ENCODE peak calls at places on chromosomes 3 and 15, in nine cellular contexts. G is mammary epithelial cell, J is HL-60, O is astrocyte of the spinal cord, Z is lower lobe of right lung, E is cardiac muscle cell, S is transverse colon, C is Caco-2, H is fibroblast of pulmonary artery. Y is an unnamed sample.

GRCh38 chr3:57803647-57804081 is 47.6 kb downstream of the SLMAP start:
- DNase-seq in G (peak), J (no peak), O (peak), Z (no peak), E (peak), S (peak), C (peak), H (peak), Y (peak)

GRCh38 chr3:112811150-112811884 is 35.3 kb downstream of the CD200R1L start:
- DNase-seq in G (no peak), J (no peak), O (peak), Z (no peak), E (peak), S (no peak), C (no peak), H (peak), Y (peak)

GRCh38 chr3:124563376-124563775 is 166.9 kb upstream of the UMPS start:
- DNase-seq in G (peak), J (no peak), O (no peak), Z (no peak), E (no peak), S (peak), C (no peak), H (no peak), Y (peak)

GRCh38 chr3:32313169-32313568 is 74.7 kb downstream of the CMTM8 start:
- DNase-seq in G (no peak), J (no peak), O (no peak), Z (no peak), E (no peak), S (no peak), C (no peak), H (no peak), Y (no peak)

GRCh38 chr15:64703632-64703959 is 71.8 kb downstream of the RBPMS2 start:
- DNase-seq in G (no peak), J (no peak), O (no peak), Z (no peak), E (no peak), S (no peak), C (no peak), H (no peak), Y (peak)

GRCh38 chr15:26095710-26096330 is 232.7 kb upstream of the ATP10A start:
- DNase-seq in G (no peak), J (no peak), O (no peak), Z (no peak), E (no peak), S (no peak), C (no peak), H (no peak), Y (peak)

GRCh38 chr3:139928708-139929505 is 6.1 kb upstream of the CLSTN2 start:
- DNase-seq in G (peak), J (no peak), O (peak), Z (no peak), E (no peak), S (no peak), C (no peak), H (no peak), Y (peak)

GRCh38 chr3:127074900-127075360 is 92.0 kb downstream of the PLXNA1 start:
- DNase-seq in G (peak), J (no peak), O (peak), Z (peak), E (peak), S (no peak), C (no peak), H (peak), Y (peak)

GRCh38 chr3:38603731-38604131 is 45.8 kb downstream of the SCN5A start:
- DNase-seq in G (no peak), J (no peak), O (no peak), Z (peak), E (no peak), S (no peak), C (no peak), H (no peak), Y (no peak)

GRCh38 chr15:31403606-31404005 is 77.0 kb downstream of the KLF13 start:
- DNase-seq in G (peak), J (no peak), O (no peak), Z (no peak), E (peak), S (no peak), C (no peak), H (peak), Y (peak)

GRCh38 chr3:194686816-194687637 is 1.3 kb downstream of the FAM43A start:
- DNase-seq in G (peak), J (no peak), O (peak), Z (peak), E (peak), S (peak), C (no peak), H (peak), Y (peak)

GRCh38 chr3:107846282-107846852 is 244.5 kb downstream of the CD47 start:
- DNase-seq in G (peak), J (peak), O (peak), Z (peak), E (peak), S (peak), C (peak), H (peak), Y (peak)

GRCh38 chr15:98978153-98978552 is 29.4 kb downstream of the PGPEP1L start:
- DNase-seq in G (peak), J (no peak), O (no peak), Z (no peak), E (no peak), S (no peak), C (no peak), H (no peak), Y (no peak)

GRCh38 chr3:132189601-132190000 is 127.6 kb upstream of the ACP3 start:
- DNase-seq in G (no peak), J (no peak), O (no peak), Z (no peak), E (no peak), S (no peak), C (no peak), H (no peak), Y (no peak)

GRCh38 chr3:182214406-182214805 is 502.7 kb downstream of the SOX2 start:
- DNase-seq in G (no peak), J (no peak), O (no peak), Z (no peak), E (no peak), S (no peak), C (no peak), H (no peak), Y (peak)

GRCh38 chr15:63915888-63916731 is 82.4 kb upstream of the HERC1 start:
- DNase-seq in G (no peak), J (no peak), O (peak), Z (no peak), E (peak), S (no peak), C (no peak), H (peak), Y (no peak)

GRCh38 chr3:143266936-143267335 is 147.4 kb downstream of the CHST2 start:
- DNase-seq in G (no peak), J (no peak), O (no peak), Z (no peak), E (no peak), S (no peak), C (no peak), H (no peak), Y (no peak)

GRCh38 chr3:29267231-29267630 is 13.6 kb upstream of the RBMS3 start:
- DNase-seq in G (no peak), J (no peak), O (no peak), Z (no peak), E (no peak), S (no peak), C (no peak), H (no peak), Y (no peak)

GRCh38 chr3:152269423-152270144 is 855 bp downstream of the MBNL1 start:
- DNase-seq in G (peak), J (no peak), O (peak), Z (peak), E (peak), S (peak), C (peak), H (peak), Y (peak)

GRCh38 chr3:51703026-51703775 is 3.7 kb upstream of the GRM2 start:
- DNase-seq in G (no peak), J (no peak), O (no peak), Z (peak), E (no peak), S (no peak), C (no peak), H (no peak), Y (no peak)

GRCh38 chr3:124812291-124813265 is 74.6 kb downstream of the ITGB5 start:
- DNase-seq in G (peak), J (no peak), O (peak), Z (no peak), E (peak), S (peak), C (no peak), H (peak), Y (peak)

GRCh38 chr15:70421197-70421482 is 323.4 kb upstream of the TLE3 start:
- DNase-seq in G (no peak), J (no peak), O (no peak), Z (no peak), E (no peak), S (no peak), C (no peak), H (no peak), Y (no peak)

GRCh38 chr15:28984421-28985375 is 98.9 kb downstream of the APBA2 start:
- DNase-seq in G (no peak), J (no peak), O (peak), Z (no peak), E (peak), S (no peak), C (no peak), H (peak), Y (peak)

GRCh38 chr3:196044513-196044912 is 37.4 kb downstream of the TFRC start:
- DNase-seq in G (no peak), J (no peak), O (no peak), Z (no peak), E (no peak), S (no peak), C (no peak), H (no peak), Y (no peak)

GRCh38 chr3:69847303-69847702 is 108.0 kb downstream of the MITF start:
- DNase-seq in G (no peak), J (no peak), O (no peak), Z (no peak), E (no peak), S (no peak), C (no peak), H (no peak), Y (no peak)

GRCh38 chr3:19104459-19104858 is 43.9 kb upstream of the KCNH8 start:
- DNase-seq in G (no peak), J (no peak), O (no peak), Z (no peak), E (no peak), S (no peak), C (no peak), H (no peak), Y (no peak)

GRCh38 chr15:51338496-51338895 is at the start of gene CYP19A1:
- DNase-seq in G (no peak), J (no peak), O (no peak), Z (no peak), E (no peak), S (no peak), C (no peak), H (no peak), Y (no peak)

GRCh38 chr3:54433846-54434245 is 311.5 kb downstream of the CACNA2D3 start:
- DNase-seq in G (peak), J (no peak), O (no peak), Z (no peak), E (peak), S (no peak), C (peak), H (no peak), Y (no peak)

DNA sequence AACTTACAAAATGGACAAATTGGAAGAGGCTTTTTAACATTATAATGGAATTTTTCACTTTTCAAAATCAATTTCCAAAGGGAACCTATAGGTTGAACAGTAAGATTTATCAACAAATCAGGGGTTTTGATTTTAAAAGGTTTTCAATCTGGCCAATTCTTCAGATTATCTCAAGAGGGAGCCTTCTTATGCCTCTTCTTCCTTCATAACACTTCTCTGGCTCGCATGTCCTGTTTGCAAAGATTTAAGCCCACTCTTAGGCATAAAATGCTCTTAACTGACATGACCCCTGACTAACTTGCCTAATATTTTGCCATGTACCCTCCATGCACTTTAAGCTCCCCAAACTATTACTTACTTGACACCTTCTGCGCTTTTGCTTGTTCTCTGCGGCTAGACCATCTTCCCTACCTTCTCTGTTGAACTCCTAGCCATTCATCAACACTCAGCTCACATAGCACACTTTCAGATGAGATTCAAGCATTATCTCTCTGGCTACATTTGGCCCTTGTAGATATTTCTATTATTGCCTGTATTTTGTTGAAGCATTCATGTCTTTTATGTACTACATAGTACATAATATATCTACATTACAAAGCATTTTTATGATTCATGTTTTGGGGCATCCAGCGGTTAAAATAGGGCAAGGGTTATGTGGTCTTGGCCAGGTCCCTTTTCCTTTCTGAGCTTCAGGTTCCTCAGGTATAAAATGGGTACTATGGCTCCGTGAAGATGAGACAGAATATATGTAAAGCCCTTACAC is 1.0 kb upstream of the ARIH1 start:
- DNase-seq in G (peak), J (no peak), O (peak), Z (no peak), E (peak), S (no peak), C (no peak), H (peak), Y (peak)
- TF ChIP-seq CTCF in G (peak), J (no peak), O (peak), Z (no peak), E (peak), S (peak), C (no peak), H (peak), Y (peak)

DNA sequence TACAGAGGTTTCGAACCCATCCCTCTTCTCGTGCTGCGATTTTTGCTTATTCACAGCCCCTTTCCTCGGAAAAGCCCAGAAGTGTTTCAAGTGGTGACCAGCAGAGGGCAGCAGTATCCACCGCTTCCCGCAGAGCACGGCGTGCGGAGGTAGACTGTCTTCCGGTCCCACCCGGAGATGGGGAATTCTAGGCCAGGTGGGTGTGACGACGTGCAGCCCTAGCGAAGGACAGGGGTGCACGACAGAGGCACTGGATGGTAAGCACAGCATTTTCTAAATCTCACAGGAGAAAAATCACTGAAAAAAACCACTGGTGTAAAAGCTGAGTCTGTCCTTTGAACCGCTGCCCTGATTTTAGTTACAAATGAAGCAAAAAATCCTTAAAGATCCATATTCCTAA is 7.4 kb upstream of the PSMD6 start:
- DNase-seq in G (peak), J (no peak), O (peak), Z (peak), E (peak), S (peak), C (peak), H (peak), Y (peak)
- H3K4me3 ChIP-seq in G (no peak), J (peak), O (peak), Z (peak), E (no peak), S (peak), C (no peak), H (peak), Y (no peak)

DNA sequence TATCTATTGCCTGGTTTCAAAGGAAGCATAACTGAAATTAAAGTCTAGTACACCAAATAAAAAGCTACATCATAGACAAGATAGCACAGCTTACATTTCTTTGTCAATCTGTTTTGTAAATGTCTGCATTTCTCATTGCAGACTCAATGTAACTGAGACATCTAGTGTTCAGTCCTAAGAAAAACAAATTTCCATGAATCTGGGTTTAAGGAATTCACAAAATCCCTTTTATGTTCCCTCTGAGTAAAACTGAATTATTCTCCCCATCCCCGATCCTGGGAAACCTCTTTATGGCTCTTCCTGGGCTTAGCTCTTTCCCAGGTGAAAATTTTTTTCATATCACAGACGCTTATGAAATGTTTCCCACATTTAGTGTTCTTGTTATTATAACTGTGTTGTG is 21.6 kb upstream of the RASA2 start:
- DNase-seq in G (no peak), J (no peak), O (peak), Z (no peak), E (peak), S (no peak), C (no peak), H (no peak), Y (peak)
- TF ChIP-seq CTCF in G (peak), J (no peak), O (peak), Z (peak), E (peak), S (no peak), C (no peak), H (peak), Y (peak)

DNA sequence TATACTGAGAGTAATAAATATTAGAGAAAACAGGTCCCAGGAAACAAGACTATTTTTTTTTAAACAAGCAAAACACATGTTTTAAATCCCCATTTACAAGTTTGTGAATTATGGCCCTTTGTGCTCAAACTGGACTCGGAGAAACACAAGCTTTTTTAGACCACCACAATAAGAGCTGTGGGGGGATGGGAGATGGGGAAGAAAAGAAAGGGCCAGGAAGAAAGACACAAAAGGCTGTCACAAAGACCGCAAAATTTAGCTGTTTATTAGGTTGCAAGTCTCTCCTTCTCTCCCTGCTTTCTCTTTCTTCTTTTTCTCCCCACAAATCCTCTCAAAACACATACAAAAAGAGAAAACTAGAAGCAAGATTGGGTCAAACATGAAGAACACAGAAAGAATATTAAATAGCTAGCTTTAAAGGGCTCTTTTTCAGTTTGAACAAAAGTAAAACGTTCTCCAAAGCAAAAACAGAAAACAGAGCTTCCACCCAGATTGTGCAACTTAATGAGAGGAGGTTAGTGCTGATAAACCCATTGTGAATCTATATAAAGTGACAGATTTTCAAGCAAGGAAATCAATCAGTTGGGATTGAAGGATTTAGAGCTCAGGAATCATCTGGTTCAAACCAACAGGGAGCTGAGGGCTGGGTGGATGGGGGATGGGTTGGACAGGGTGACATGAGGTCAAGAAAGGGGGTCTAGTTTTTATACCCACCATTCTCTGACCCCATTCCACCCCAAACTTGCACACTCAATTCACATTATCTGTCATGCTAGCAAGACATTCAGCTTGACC is 87.3 kb downstream of the DHX30 start:
- DNase-seq in G (no peak), J (no peak), O (no peak), Z (no peak), E (peak), S (no peak), C (no peak), H (peak), Y (no peak)
- H3K4me3 ChIP-seq in G (no peak), J (no peak), O (no peak), Z (no peak), E (no peak), S (no peak), C (no peak), H (no peak), Y (no peak)

GRCh38 chr15:75327005-75327404 is 8.9 kb upstream of the COMMD4 start:
- DNase-seq in G (no peak), J (no peak), O (no peak), Z (no peak), E (no peak), S (no peak), C (no peak), H (no peak), Y (no peak)
- TF ChIP-seq CTCF in G (no peak), J (no peak), O (peak), Z (no peak), E (no peak), S (no peak), C (no peak), H (no peak), Y (no peak)

DNA sequence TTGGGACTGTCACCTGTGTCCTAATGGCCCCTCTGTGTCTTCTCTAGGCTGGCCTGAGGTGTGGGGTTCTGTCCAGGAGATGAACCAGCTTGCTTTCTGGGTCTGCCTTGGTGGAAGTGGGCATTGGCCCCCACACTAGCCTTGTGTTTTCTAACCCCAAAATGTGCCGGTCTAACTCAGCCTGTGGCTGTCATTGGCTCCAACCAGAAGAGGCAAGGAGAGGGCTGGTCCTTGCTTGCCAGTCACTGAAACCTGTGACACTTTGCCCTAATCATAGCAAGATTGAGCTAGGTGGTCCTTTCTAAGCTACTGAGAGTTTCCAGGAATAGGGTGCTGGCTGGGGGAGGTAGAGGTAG is 2.2 kb downstream of the C15orf39 start:
- DNase-seq in G (no peak), J (no peak), O (no peak), Z (no peak), E (no peak), S (no peak), C (no peak), H (no peak), Y (no peak)
- H3K4me3 ChIP-seq in G (peak), J (peak), O (no peak), Z (peak), E (no peak), S (peak), C (peak), H (peak), Y (peak)

GRCh38 chr15:46304320-46304719 is 669.5 kb downstream of the SQOR start:
- DNase-seq in G (no peak), J (peak), O (no peak), Z (no peak), E (no peak), S (no peak), C (peak), H (peak), Y (peak)
- TF ChIP-seq CTCF in G (no peak), J (peak), O (peak), Z (no peak), E (peak), S (no peak), C (peak), H (peak), Y (peak)

Y was measured in fibroblast of mammary gland.